ENCODE peak calls at places on chromosomes 1 and 21, in seven cellular contexts. U, X, V, O, B, S and C are unnamed samples.

GRCh38 chr1:184407816-184408510 is 21.1 kb downstream of the C1orf21 start:
- DNase-seq in U (no peak), X (no peak), V (no peak), O (no peak), B (no peak), S (no peak), C (no peak)

GRCh38 chr1:155834296-155834926 is 22.6 kb downstream of the GON4L start:
- DNase-seq in U (no peak), X (no peak), V (no peak), O (no peak), B (no peak), S (no peak), C (no peak)

GRCh38 chr1:230827081-230827681 is 41.1 kb downstream of the C1orf198 start:
- DNase-seq in U (no peak), X (no peak), V (no peak), O (no peak), B (no peak), S (no peak), C (no peak)

GRCh38 chr1:211695135-211695816 is 19.9 kb upstream of the NEK2 start:
- DNase-seq in U (no peak), X (no peak), V (peak; percentile 82), O (no peak), B (no peak), S (no peak), C (no peak)

GRCh38 chr1:47465605-47466004 is 27.8 kb downstream of the FOXD2 start:
- DNase-seq in U (no peak), X (no peak), V (no peak), O (no peak), B (no peak), S (no peak), C (no peak)

GRCh38 chr1:112719706-112720105 is 4.6 kb upstream of the PPM1J start:
- DNase-seq in U (no peak), X (no peak), V (no peak), O (no peak), B (no peak), S (no peak), C (no peak)

GRCh38 chr1:109959632-109959973 is 25.0 kb upstream of the AHCYL1 start:
- DNase-seq in U (no peak), X (no peak), V (no peak), O (no peak), B (no peak), S (no peak), C (no peak)

GRCh38 chr1:217089239-217090014 is 366.2 kb upstream of the ESRRG start:
- DNase-seq in U (peak; percentile 65), X (peak; percentile 18), V (no peak), O (no peak), B (peak; percentile 37), S (peak; percentile 48), C (peak; percentile 32)

GRCh38 chr1:22508991-22509390 is 54.3 kb upstream of the EPHA8 start:
- DNase-seq in U (no peak), X (no peak), V (no peak), O (no peak), B (no peak), S (peak; percentile 26), C (no peak)

GRCh38 chr21:43950481-43950880 is 61.6 kb upstream of the TRAPPC10 start:
- DNase-seq in U (no peak), X (no peak), V (no peak), O (no peak), B (no peak), S (no peak), C (no peak)

GRCh38 chr1:110616587-110616986 is 10.4 kb upstream of the KCNA2 start:
- DNase-seq in U (no peak), X (no peak), V (no peak), O (no peak), B (no peak), S (no peak), C (peak; percentile 57)

GRCh38 chr1:179437171-179437570 is 71.4 kb downstream of the AXDND1 start:
- DNase-seq in U (no peak), X (no peak), V (no peak), O (no peak), B (no peak), S (no peak), C (no peak)

GRCh38 chr1:16026723-16027484 is 5.1 kb downstream of the CLCNKA start:
- DNase-seq in U (no peak), X (no peak), V (no peak), O (no peak), B (no peak), S (peak; percentile 25), C (no peak)

GRCh38 chr1:4781646-4782045 is 127.2 kb downstream of the AJAP1 start:
- DNase-seq in U (no peak), X (no peak), V (no peak), O (no peak), B (no peak), S (no peak), C (no peak)

GRCh38 chr1:4787551-4787950 is 133.1 kb downstream of the AJAP1 start:
- DNase-seq in U (no peak), X (no peak), V (no peak), O (no peak), B (no peak), S (no peak), C (no peak)

GRCh38 chr1:4784761-4785160 is 130.4 kb downstream of the AJAP1 start:
- DNase-seq in U (no peak), X (no peak), V (no peak), O (no peak), B (no peak), S (no peak), C (no peak)

DNA sequence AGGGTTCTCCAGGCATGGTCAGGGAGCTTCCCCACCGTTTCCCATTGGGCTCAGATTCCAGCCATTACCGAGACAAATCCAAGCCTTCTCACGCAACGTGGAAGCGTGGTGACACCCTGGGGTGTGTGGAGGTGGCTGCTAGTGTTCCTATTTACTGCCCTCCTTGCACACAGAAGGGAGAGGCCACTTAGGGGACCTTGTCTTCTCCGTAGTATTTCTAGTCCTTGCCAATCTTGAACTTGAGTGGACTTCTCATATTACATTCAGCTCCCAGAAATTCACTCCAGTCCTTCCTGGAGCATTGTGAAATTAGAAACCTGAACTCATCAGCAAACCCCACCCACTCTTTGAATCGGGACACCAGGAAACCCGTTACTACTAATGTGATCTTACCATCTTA is 131.7 kb downstream of the AJAP1 start:
- DNase-seq in U (no peak), X (no peak), V (no peak), O (no peak), B (no peak), S (no peak), C (no peak)
- TF ChIP-seq POLR2A in U (no peak), X (no peak), V (no peak), O (no peak), B (no peak), S (no peak), C (no peak)

GRCh38 chr1:51875291-51875772 is 3.2 kb downstream of the NRDC start:
- DNase-seq in U (no peak), X (no peak), V (no peak), O (no peak), B (no peak), S (no peak), C (no peak)

GRCh38 chr1:51871351-51871975 is 7.1 kb downstream of the NRDC start:
- DNase-seq in U (no peak), X (no peak), V (no peak), O (no peak), B (no peak), S (no peak), C (no peak)

GRCh38 chr1:51875836-51876235 is 2.7 kb downstream of the NRDC start:
- DNase-seq in U (no peak), X (no peak), V (no peak), O (no peak), B (no peak), S (no peak), C (no peak)

GRCh38 chr1:51867479-51868232 is 10.9 kb downstream of the NRDC start:
- DNase-seq in U (no peak), X (no peak), V (no peak), O (no peak), B (no peak), S (no peak), C (no peak)

GRCh38 chr1:51870603-51871350 is 7.8 kb downstream of the NRDC start:
- DNase-seq in U (no peak), X (no peak), V (no peak), O (peak; percentile 69), B (no peak), S (no peak), C (no peak)
- TF ChIP-seq POLR2A in U (no peak), X (no peak), V (no peak), O (no peak), B (no peak), S (no peak), C (no peak)

GRCh38 chr1:145716641-145717061 is 2.6 kb upstream of the CD160 start:
- DNase-seq in U (no peak), X (no peak), V (no peak), O (no peak), B (no peak), S (no peak), C (no peak)

GRCh38 chr1:145717833-145718232 is 1.5 kb upstream of the CD160 start:
- DNase-seq in U (no peak), X (no peak), V (no peak), O (no peak), B (no peak), S (no peak), C (no peak)

GRCh38 chr1:145710291-145711027 is 3.3 kb upstream of the PDZK1 start:
- DNase-seq in U (no peak), X (no peak), V (no peak), O (no peak), B (no peak), S (no peak), C (no peak)

GRCh38 chr1:145711213-145711651 is 4.1 kb upstream of the PDZK1 start:
- DNase-seq in U (no peak), X (no peak), V (no peak), O (no peak), B (no peak), S (peak; percentile 14), C (no peak)

GRCh38 chr1:145714524-145715111 is 4.7 kb upstream of the CD160 start:
- DNase-seq in U (peak; percentile 74), X (no peak), V (no peak), O (no peak), B (peak; percentile 79), S (no peak), C (no peak)
- TF ChIP-seq POLR2A in U (no peak), X (no peak), V (no peak), O (no peak), B (peak; percentile 19), S (no peak), C (no peak)

DNA sequence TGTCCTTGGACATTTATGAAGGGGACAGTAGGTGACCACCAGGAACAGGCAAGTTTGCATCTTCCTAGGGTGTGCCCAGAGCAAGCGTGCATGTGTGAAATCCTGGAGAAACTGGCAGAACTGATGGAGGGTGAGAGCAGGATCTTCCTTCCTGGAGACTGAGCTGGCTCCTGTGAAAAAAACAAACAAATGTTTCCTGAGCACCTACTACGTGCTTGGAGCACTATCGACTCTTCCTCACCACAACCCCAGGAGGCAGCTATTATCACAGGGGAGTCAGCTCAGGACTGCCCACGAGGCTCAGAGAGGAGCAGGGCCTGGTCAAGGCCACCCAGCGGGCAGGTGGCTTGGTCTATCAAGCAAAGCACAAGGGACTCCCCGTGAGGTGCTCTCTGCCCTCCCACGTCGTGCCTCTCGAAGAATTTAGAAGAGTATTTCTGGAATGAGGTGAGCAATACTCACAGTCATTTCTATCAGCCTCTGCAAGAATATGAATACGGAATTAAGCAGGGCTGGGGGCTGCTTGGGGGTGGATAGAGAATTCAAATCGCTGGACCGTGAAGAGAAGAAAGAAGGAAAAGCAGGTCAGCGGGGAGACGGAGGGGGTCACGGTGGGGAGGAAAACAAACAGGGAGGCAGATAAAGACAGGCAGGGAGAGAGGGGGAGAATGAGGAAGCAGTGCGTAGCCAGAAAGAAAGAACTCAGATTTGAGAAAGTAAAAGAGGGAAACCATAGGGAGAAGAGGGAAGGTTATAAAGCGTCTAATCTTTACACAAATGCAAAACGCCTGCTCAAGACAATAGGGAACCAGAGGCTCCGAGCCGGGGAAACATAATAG is 1.8 kb upstream of the EDN2 start:
- DNase-seq in U (no peak), X (no peak), V (peak; percentile 55), O (no peak), B (no peak), S (no peak), C (no peak)
- TF ChIP-seq POLR2A in U (no peak), X (no peak), V (no peak), O (no peak), B (no peak), S (no peak), C (no peak)